ENCODE peak calls at places on chromosome 16, in four cellular contexts. T is IMR-90, D is SJSA1, G is thoracic aorta. J is an unnamed sample. For H3K4me1 and H3K36me3, the result is how much of the 10 kb centered on the place peaks cover.

GRCh38 chr16:57513371-57514102 is 22.8 kb downstream of the CCDC102A start:
- DNase-seq in T (no peak), D (no peak), G (no peak), J (no peak)

GRCh38 chr16:82631701-82632685 is 5.2 kb downstream of the CDH13 start:
- DNase-seq in T (peak), D (no peak), G (no peak), J (no peak)

GRCh38 chr16:47458331-47458730 is 2.5 kb downstream of the ITFG1 start:
- DNase-seq in T (no peak), D (no peak), G (no peak), J (no peak)

GRCh38 chr16:85662036-85662812 is 26.5 kb downstream of the GINS2 start:
- DNase-seq in T (no peak), D (no peak), G (no peak), J (no peak)

GRCh38 chr16:86994215-86994614 is 323.0 kb downstream of the C16orf95 start:
- DNase-seq in T (no peak), D (no peak), G (no peak), J (no peak)

GRCh38 chr16:73202176-73202729 is 154.3 kb upstream of the ZFHX3 start:
- DNase-seq in T (peak), D (no peak), G (no peak), J (no peak)

GRCh38 chr16:76946879-76947278 is 244.1 kb upstream of the MON1B start:
- DNase-seq in T (peak), D (peak), G (no peak), J (no peak)

GRCh38 chr16:51450913-51451312 is 299.8 kb upstream of the SALL1 start:
- DNase-seq in T (no peak), D (no peak), G (no peak), J (no peak)

GRCh38 chr16:4936181-4936990 is 562 bp downstream of the PPL start:
- DNase-seq in T (no peak), D (no peak), G (no peak), J (no peak)

GRCh38 chr16:52552643-52553042 is 5.7 kb upstream of the TOX3 start:
- DNase-seq in T (no peak), D (no peak), G (no peak), J (no peak)

GRCh38 chr16:52446076-52446475 is 100.9 kb downstream of the TOX3 start:
- DNase-seq in T (no peak), D (no peak), G (no peak), J (no peak)

GRCh38 chr16:57725077-57725953 is 10.3 kb upstream of the KATNB1 start:
- DNase-seq in T (no peak), D (no peak), G (no peak), J (no peak)

GRCh38 chr16:53752566-53752965 is 48.6 kb downstream of the FTO start:
- DNase-seq in T (no peak), D (no peak), G (no peak), J (no peak)

GRCh38 chr16:7340938-7341337 is 8.3 kb downstream of the RBFOX1 start:
- DNase-seq in T (no peak), D (no peak), G (no peak), J (no peak)

GRCh38 chr16:35447010-35447558 is 1987.7 kb downstream of the TP53TG3F start:
- DNase-seq in T (no peak), D (no peak), G (no peak), J (no peak)

GRCh38 chr16:85536073-85536410 is 77.1 kb upstream of the GSE1 start:
- DNase-seq in T (no peak), D (no peak), G (no peak), J (no peak)

GRCh38 chr16:87661561-87661960 is 59.3 kb downstream of the JPH3 start:
- DNase-seq in T (peak), D (peak), G (no peak), J (peak)

GRCh38 chr16:86495357-86495701 is 15.0 kb upstream of the FOXF1 start:
- DNase-seq in T (no peak), D (no peak), G (no peak), J (no peak)

GRCh38 chr16:67862623-67863583 is 9.9 kb upstream of the EDC4 start:
- DNase-seq in T (peak), D (no peak), G (peak), J (no peak)

GRCh38 chr16:58433569-58433951 is 41.3 kb downstream of the GINS3 start:
- DNase-seq in T (no peak), D (no peak), G (no peak), J (no peak)

DNA sequence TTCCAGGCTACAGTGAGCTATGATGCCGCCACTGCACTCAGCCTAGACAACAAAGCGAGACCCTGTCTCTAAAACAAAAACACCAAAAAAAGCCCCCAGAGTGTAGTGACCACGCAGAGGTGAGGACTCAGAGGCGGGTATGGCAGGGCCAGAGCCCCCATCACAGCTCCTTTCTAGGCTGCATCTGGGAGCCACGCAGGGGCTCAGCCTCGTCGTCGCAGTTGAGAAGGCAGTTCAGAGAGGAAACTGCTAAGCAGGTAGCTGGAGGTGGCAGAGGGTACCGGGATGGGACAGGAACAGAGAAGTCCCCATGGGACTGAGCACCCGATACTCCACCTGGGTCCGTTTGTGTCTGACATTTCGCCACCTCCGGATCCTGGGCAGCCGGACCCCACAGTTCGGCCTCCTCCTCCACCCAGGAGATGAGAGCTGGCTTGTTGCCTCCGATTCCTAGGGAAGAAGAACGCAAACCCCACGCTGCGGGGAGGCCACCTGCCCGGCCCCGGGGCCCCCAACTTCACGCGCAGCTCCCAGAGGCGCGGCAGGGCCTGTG is 701 bp downstream of the ZNF764 start:
- DNase-seq in T (no peak), D (no peak), G (no peak), J (peak)
- H3K4me1 ChIP-seq in T (under half), D (under half), G (under half), J (under half)

DNA sequence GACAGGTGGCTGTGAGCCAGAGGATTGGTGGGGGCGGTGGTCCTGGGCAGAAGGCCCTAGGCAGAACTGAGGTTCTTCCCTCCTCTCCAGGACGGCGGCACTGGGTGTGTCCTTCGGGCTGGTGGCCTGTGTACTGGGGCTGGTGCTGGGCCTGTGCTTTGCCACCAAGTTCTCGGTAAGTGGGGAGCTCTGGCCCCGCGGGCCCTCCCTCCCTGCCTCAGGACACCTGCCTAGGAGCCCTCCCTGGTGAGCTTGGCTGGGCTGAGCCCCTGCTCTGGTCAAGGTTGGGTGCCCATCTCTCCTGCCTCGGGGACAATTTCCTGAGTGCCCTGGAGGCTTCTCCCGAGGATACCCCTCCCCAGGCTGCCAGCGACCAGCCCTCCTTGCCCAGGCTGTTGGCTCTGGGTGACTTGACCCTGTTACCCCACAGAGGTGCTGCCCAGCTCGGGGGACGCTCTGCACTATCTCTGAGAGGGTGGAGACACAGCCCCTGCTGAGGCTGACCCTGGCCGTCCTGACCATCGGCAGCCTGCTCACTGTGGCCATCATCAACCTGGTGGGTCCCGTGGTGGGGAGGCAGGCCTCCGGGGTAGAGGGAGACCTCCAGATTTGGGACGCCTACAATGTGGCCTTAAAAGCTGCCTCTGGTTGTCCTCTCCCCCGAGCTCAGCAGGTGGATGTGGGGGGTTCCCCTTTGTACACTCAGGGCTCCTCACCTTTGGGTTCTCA is 42.0 kb downstream of the ADCY7 start:
- DNase-seq in T (no peak), D (no peak), G (no peak), J (peak)
- H3K4me3 ChIP-seq in T (no peak), D (no peak), G (no peak), J (no peak)

DNA sequence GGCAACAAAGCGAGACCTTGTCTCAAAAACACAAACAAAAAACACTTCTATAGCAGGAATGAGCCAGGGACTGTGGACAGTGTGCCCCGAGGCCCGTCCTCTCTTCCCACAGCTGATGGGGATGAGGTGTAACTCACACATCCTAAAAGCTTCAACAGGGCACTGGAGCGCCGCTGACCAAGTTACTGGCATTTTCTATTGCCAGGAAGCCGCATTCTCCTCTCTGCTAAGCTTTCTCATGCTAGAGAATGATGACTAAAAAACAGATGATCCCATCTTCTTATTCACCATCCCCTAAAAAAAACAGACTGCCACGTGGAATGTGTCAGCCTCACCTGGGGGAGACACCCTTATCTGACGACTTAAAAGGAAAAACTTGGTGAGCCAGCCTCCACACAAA is 16.3 kb downstream of the CARHSP1 start:
- DNase-seq in T (no peak), D (no peak), G (no peak), J (no peak)
- H3K36me3 ChIP-seq in T (half or more), D (half or more), G (under half), J (half or more)

GRCh38 chr16:74852500-74852875 is 77.9 kb upstream of the FA2H start:
- DNase-seq in T (no peak), D (no peak), G (no peak), J (no peak)
- H3K4me1 ChIP-seq in T (under half), D (under half), G (under half), J (under half)

GRCh38 chr16:89358030-89359005 is 132.0 kb downstream of the ANKRD11 start:
- DNase-seq in T (no peak), D (no peak), G (no peak), J (no peak)
- H3K4me3 ChIP-seq in T (no peak), D (no peak), G (no peak), J (no peak)

GRCh38 chr16:89281829-89282228 is 64.3 kb downstream of the ZNF778 start:
- DNase-seq in T (no peak), D (no peak), G (no peak), J (no peak)

GRCh38 chr16:89282523-89282922 is 65.0 kb downstream of the ZNF778 start:
- DNase-seq in T (no peak), D (no peak), G (no peak), J (no peak)

GRCh38 chr16:89279666-89280481 is 62.4 kb downstream of the ZNF778 start:
- DNase-seq in T (no peak), D (no peak), G (no peak), J (no peak)

GRCh38 chr16:89281189-89281577 is 63.7 kb downstream of the ZNF778 start:
- DNase-seq in T (no peak), D (no peak), G (no peak), J (no peak)

GRCh38 chr16:89280546-89281188 is 63.2 kb downstream of the ZNF778 start:
- DNase-seq in T (no peak), D (no peak), G (no peak), J (no peak)
- H3K36me3 ChIP-seq in T (half or more), D (half or more), G (under half), J (half or more)

DNA sequence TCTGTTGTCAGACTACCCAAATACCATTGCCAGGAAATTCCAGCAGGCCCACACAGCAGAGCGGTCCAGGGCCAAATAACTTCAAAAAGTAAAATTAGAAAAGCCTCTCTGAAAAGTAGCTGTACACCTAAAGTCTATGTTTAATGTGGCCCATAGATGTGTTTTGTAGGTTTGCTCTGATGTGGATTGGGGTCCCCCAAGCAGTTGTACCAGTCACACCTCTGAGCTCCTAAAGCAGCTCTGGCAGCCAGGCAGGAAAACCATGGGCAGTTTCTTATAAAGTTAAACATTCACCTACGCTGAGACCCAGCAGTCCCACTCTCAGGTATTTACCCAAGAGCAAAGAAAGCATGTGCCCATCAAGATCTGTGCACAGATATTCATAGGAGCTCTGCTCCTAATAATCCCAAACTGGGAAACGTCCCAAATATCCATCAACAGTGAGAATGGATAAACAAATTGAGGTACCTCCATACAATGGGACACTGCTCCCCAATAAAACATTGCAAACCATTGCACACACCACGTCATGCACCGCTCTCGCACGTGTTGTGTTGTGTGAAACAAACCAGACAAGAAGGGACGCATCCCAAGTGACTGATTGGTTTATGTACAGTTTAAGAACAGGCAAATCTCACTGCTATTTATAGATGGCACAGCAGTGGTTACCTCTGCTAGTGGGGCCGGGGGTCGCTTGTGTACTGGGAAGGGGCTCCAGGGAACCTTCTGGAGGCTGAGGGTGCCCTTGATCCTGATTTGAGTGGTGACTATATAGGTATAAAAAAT is 15.8 kb upstream of the PRM1 start:
- DNase-seq in T (no peak), D (no peak), G (no peak), J (no peak)
- H3K4me1 ChIP-seq in T (under half), D (under half), G (under half), J (under half)

J was measured in SJCRH30.